ENCODE peak calls at places on chromosomes 5 and 9, in five cellular contexts. B, T, C, G and I are unnamed samples.

GRCh38 chr9:129860653-129861446 is 25.6 kb downstream of the USP20 start:
- DNase-seq in T (peak), C (no peak), B (no peak), G (no peak), I (no peak)

GRCh38 chr5:140012443-140012842 is 30.7 kb downstream of the NRG2 start:
- DNase-seq in T (no peak), B (no peak), C (no peak), G (no peak), I (no peak)

GRCh38 chr5:178502401-178503100 is 87.6 kb downstream of the COL23A1 start:
- DNase-seq in B (no peak), C (no peak), G (no peak), T (no peak), I (no peak)

GRCh38 chr5:15757103-15757502 is 257.1 kb downstream of the FBXL7 start:
- DNase-seq in G (no peak), T (no peak), B (no peak), C (no peak), I (no peak)

GRCh38 chr9:97398999-97399758 is 12.7 kb upstream of the TDRD7 start:
- DNase-seq in B (peak), C (peak), G (no peak), T (no peak), I (peak)

GRCh38 chr9:75111019-75111622 is 22.8 kb downstream of the OSTF1 start:
- DNase-seq in T (no peak), C (no peak), G (no peak), B (no peak), I (no peak)

GRCh38 chr5:105956456-105957177 is 1714.1 kb downstream of the EFNA5 start:
- DNase-seq in C (no peak), G (no peak), B (no peak), T (no peak), I (no peak)

GRCh38 chr5:158691576-158691975 is 408.1 kb downstream of the EBF1 start:
- DNase-seq in T (no peak), C (no peak), G (no peak), B (no peak), I (no peak)

GRCh38 chr9:123749580-123750202 is 180.2 kb downstream of the DENND1A start:
- DNase-seq in G (no peak), B (peak), T (no peak), C (no peak), I (no peak)

GRCh38 chr9:127187231-127187956 is 65.0 kb upstream of the ANGPTL2 start:
- DNase-seq in T (peak), B (no peak), G (peak), C (peak), I (peak)

GRCh38 chr5:132426525-132427138 is 57.1 kb downstream of the SLC22A5 start:
- DNase-seq in C (peak), B (peak), G (peak), T (no peak), I (peak)
- TF ChIP-seq CTCF in C (peak), B (peak), G (no peak), T (no peak), I (peak)

DNA sequence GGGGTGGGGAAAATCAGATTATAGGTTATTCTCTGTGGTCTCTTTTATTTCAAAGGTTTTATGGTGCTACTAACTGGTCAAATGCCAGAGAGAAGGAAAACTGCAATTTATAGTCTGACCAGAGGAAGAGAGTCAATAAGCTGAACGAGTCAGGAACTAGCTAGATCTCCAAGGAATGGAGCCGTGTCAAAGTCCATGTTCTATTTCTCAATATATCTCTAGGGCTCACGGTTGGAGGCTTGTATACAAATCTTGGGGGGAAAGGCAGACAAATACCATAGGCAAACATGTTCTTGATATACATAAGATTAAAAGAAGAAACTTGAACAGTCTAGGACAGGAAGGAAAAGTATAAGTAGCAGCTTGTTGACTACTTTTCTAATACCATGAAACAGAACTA is 627.1 kb downstream of the PDE4D start:
- DNase-seq in T (no peak), B (no peak), G (no peak), C (no peak), I (no peak)
- H3K4me3 ChIP-seq in T (no peak), B (no peak), G (no peak), C (no peak), I (no peak)

GRCh38 chr9:93807166-93808013 is 147.8 kb downstream of the BARX1 start:
- DNase-seq in G (no peak), B (no peak), T (no peak), C (no peak), I (no peak)
- TF ChIP-seq CTCF in G (no peak), B (no peak), T (no peak), C (no peak), I (no peak)

GRCh38 chr5:54175-54730 is 37.7 kb upstream of the PLEKHG4B start:
- DNase-seq in G (no peak), C (no peak), T (no peak), B (no peak), I (no peak)
- H3K4me3 ChIP-seq in G (peak), C (peak), T (no peak), B (no peak), I (peak)

GRCh38 chr5:168705321-168705720 is 126.2 kb upstream of the PANK3 start:
- DNase-seq in G (no peak), B (no peak), T (no peak), C (no peak), I (no peak)
- TF ChIP-seq CTCF in G (no peak), B (no peak), T (no peak), C (no peak), I (no peak)

GRCh38 chr5:115657883-115658233 is 32.0 kb upstream of the TMED7 start:
- DNase-seq in T (no peak), G (no peak), C (no peak), B (no peak), I (no peak)

GRCh38 chr5:115661156-115661555 is 35.3 kb upstream of the TMED7 start:
- DNase-seq in B (no peak), C (no peak), T (no peak), G (no peak), I (no peak)

GRCh38 chr5:115656404-115656803 is 30.6 kb upstream of the TMED7 start:
- DNase-seq in G (no peak), B (no peak), T (no peak), C (no peak), I (no peak)

GRCh38 chr5:115655994-115656393 is 30.2 kb upstream of the TMED7 start:
- DNase-seq in B (no peak), C (no peak), G (no peak), T (no peak), I (no peak)

DNA sequence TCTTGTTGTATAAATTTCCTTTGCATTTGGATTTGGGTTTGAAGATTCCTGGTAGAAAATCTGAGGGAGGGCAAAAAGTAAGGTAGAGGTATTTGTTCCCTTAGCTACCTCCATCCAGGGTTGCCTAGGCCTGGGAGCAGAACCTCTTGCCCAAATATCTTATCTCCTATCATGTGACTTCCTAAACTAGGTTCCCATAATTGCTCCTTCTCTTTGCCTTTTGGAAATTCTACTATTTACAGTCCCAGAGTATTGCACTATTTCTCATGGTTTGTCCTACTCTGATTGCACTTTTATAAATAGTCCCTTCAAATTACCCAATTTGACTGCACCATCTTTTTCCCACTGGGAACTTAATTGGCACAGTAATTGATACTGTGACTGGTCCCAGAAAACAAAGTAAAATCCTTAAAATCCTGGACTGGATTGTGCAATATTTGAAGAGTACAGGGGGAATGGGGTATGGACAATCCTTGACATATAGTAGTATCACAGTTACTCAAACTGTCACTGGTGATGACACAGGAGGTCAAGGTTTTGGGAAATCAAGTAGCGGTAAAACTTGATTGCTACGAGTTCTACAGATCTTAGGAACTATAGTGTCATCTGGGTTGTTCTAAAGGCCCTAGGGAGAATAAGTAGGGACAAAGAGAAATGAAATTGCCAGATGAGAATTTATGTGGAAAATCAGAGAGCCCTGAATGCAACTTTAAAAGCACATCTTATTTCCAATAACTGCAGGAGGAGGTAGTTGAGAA is 31.5 kb upstream of the TMED7 start:
- DNase-seq in B (no peak), C (no peak), T (no peak), G (no peak), I (no peak)
- H3K4me3 ChIP-seq in B (no peak), C (no peak), T (no peak), G (no peak), I (no peak)